ENCODE peak calls at places on chromosome 4, in ten cellular contexts. One of them, this sample, is unnamed.

GRCh38 chr4:83535520-83535944 is 376 bp upstream of the GPAT3 start:
- DNase-seq in NCI-H2029: peak
- DNase-seq in RKO: no peak
- DNase-seq in anterior cingulate cortex: peak
- DNase-seq in NCI-H1048: no peak
- DNase-seq in NCI-H524: no peak
- DNase-seq in progenitor cell of endocrine pancreas: no peak
- DNase-seq in stromal cell of bone marrow: no peak
- DNase-seq in CD4-positive, alpha-beta T cell: no peak
- DNase-seq in GM12891: no peak
- DNase-seq in this sample: peak

GRCh38 chr4:40349561-40350198 is 14.5 kb downstream of the CHRNA9 start:
- DNase-seq in NCI-H2029: peak
- DNase-seq in RKO: peak
- DNase-seq in anterior cingulate cortex: no peak
- DNase-seq in NCI-H1048: no peak
- DNase-seq in NCI-H524: no peak
- DNase-seq in progenitor cell of endocrine pancreas: no peak
- DNase-seq in stromal cell of bone marrow: peak
- DNase-seq in CD4-positive, alpha-beta T cell: no peak
- DNase-seq in GM12891: no peak
- DNase-seq in this sample: no peak

GRCh38 chr4:145216532-145216931 is 36.1 kb upstream of the OTUD4 start:
- DNase-seq in NCI-H2029: no peak
- DNase-seq in RKO: peak
- DNase-seq in anterior cingulate cortex: no peak
- DNase-seq in NCI-H1048: no peak
- DNase-seq in NCI-H524: no peak
- DNase-seq in progenitor cell of endocrine pancreas: no peak
- DNase-seq in stromal cell of bone marrow: peak
- DNase-seq in CD4-positive, alpha-beta T cell: no peak
- DNase-seq in GM12891: no peak
- DNase-seq in this sample: no peak

GRCh38 chr4:52957220-52957686 is 95.1 kb downstream of the RASL11B start:
- DNase-seq in NCI-H2029: peak
- DNase-seq in RKO: no peak
- DNase-seq in anterior cingulate cortex: no peak
- DNase-seq in NCI-H1048: no peak
- DNase-seq in NCI-H524: peak
- DNase-seq in progenitor cell of endocrine pancreas: no peak
- DNase-seq in stromal cell of bone marrow: peak
- DNase-seq in CD4-positive, alpha-beta T cell: no peak
- DNase-seq in GM12891: no peak
- DNase-seq in this sample: no peak

GRCh38 chr4:7254736-7255487 is 62.6 kb downstream of the SORCS2 start:
- DNase-seq in NCI-H2029: no peak
- DNase-seq in RKO: no peak
- DNase-seq in anterior cingulate cortex: no peak
- DNase-seq in NCI-H1048: no peak
- DNase-seq in NCI-H524: peak
- DNase-seq in progenitor cell of endocrine pancreas: no peak
- DNase-seq in stromal cell of bone marrow: peak
- DNase-seq in CD4-positive, alpha-beta T cell: no peak
- DNase-seq in GM12891: peak
- DNase-seq in this sample: no peak

GRCh38 chr4:42733380-42733779 is 76.5 kb upstream of the ATP8A1 start:
- DNase-seq in NCI-H2029: no peak
- DNase-seq in RKO: no peak
- DNase-seq in anterior cingulate cortex: no peak
- DNase-seq in NCI-H1048: no peak
- DNase-seq in NCI-H524: no peak
- DNase-seq in progenitor cell of endocrine pancreas: no peak
- DNase-seq in stromal cell of bone marrow: no peak
- DNase-seq in CD4-positive, alpha-beta T cell: no peak
- DNase-seq in GM12891: no peak
- DNase-seq in this sample: no peak

GRCh38 chr4:100489316-100489715 is 28.5 kb downstream of the EMCN start:
- DNase-seq in NCI-H2029: no peak
- DNase-seq in RKO: no peak
- DNase-seq in anterior cingulate cortex: no peak
- DNase-seq in NCI-H1048: no peak
- DNase-seq in NCI-H524: no peak
- DNase-seq in progenitor cell of endocrine pancreas: no peak
- DNase-seq in stromal cell of bone marrow: no peak
- DNase-seq in CD4-positive, alpha-beta T cell: no peak
- DNase-seq in GM12891: no peak
- DNase-seq in this sample: no peak

GRCh38 chr4:1380368-1381151 is 25.7 kb downstream of the NKX1-1 start:
- DNase-seq in NCI-H2029: no peak
- DNase-seq in RKO: no peak
- DNase-seq in anterior cingulate cortex: no peak
- DNase-seq in NCI-H1048: no peak
- DNase-seq in NCI-H524: no peak
- DNase-seq in progenitor cell of endocrine pancreas: no peak
- DNase-seq in stromal cell of bone marrow: no peak
- DNase-seq in CD4-positive, alpha-beta T cell: no peak
- DNase-seq in GM12891: no peak
- DNase-seq in this sample: no peak

GRCh38 chr4:105140684-105141490 is 5.8 kb upstream of the TET2 start:
- DNase-seq in NCI-H2029: no peak
- DNase-seq in RKO: no peak
- DNase-seq in anterior cingulate cortex: no peak
- DNase-seq in NCI-H1048: no peak
- DNase-seq in NCI-H524: peak
- DNase-seq in progenitor cell of endocrine pancreas: no peak
- DNase-seq in stromal cell of bone marrow: no peak
- DNase-seq in CD4-positive, alpha-beta T cell: no peak
- DNase-seq in GM12891: no peak
- DNase-seq in this sample: peak

GRCh38 chr4:15366660-15367059 is 61.2 kb upstream of the C1QTNF7 start:
- DNase-seq in NCI-H2029: no peak
- DNase-seq in RKO: no peak
- DNase-seq in anterior cingulate cortex: no peak
- DNase-seq in NCI-H1048: no peak
- DNase-seq in NCI-H524: no peak
- DNase-seq in progenitor cell of endocrine pancreas: no peak
- DNase-seq in stromal cell of bone marrow: no peak
- DNase-seq in CD4-positive, alpha-beta T cell: no peak
- DNase-seq in GM12891: no peak
- DNase-seq in this sample: no peak

GRCh38 chr4:181161669-181162068 is 1081.5 kb upstream of the TENM3 start:
- DNase-seq in NCI-H2029: no peak
- DNase-seq in RKO: peak
- DNase-seq in anterior cingulate cortex: no peak
- DNase-seq in NCI-H1048: no peak
- DNase-seq in NCI-H524: no peak
- DNase-seq in progenitor cell of endocrine pancreas: no peak
- DNase-seq in stromal cell of bone marrow: no peak
- DNase-seq in CD4-positive, alpha-beta T cell: no peak
- DNase-seq in GM12891: no peak
- DNase-seq in this sample: no peak

GRCh38 chr4:83109480-83110221 is 4.9 kb downstream of the PLAC8 start:
- DNase-seq in NCI-H2029: peak
- DNase-seq in RKO: peak
- DNase-seq in anterior cingulate cortex: no peak
- DNase-seq in NCI-H1048: no peak
- DNase-seq in NCI-H524: no peak
- DNase-seq in progenitor cell of endocrine pancreas: peak
- DNase-seq in stromal cell of bone marrow: no peak
- DNase-seq in CD4-positive, alpha-beta T cell: no peak
- DNase-seq in GM12891: peak
- DNase-seq in this sample: peak

GRCh38 chr4:70830054-70830453 is 9.6 kb downstream of the GRSF1 start:
- DNase-seq in NCI-H2029: no peak
- DNase-seq in RKO: no peak
- DNase-seq in anterior cingulate cortex: no peak
- DNase-seq in NCI-H1048: no peak
- DNase-seq in NCI-H524: no peak
- DNase-seq in progenitor cell of endocrine pancreas: no peak
- DNase-seq in stromal cell of bone marrow: no peak
- DNase-seq in CD4-positive, alpha-beta T cell: no peak
- DNase-seq in GM12891: no peak
- DNase-seq in this sample: no peak

GRCh38 chr4:33722800-33723511 is 2521.4 kb downstream of the ARAP2 start:
- DNase-seq in NCI-H2029: no peak
- DNase-seq in RKO: no peak
- DNase-seq in anterior cingulate cortex: no peak
- DNase-seq in NCI-H1048: no peak
- DNase-seq in NCI-H524: peak
- DNase-seq in progenitor cell of endocrine pancreas: no peak
- DNase-seq in stromal cell of bone marrow: no peak
- DNase-seq in CD4-positive, alpha-beta T cell: no peak
- DNase-seq in GM12891: no peak
- DNase-seq in this sample: no peak

GRCh38 chr4:90833698-90834097 is 706.5 kb downstream of the CCSER1 start:
- DNase-seq in NCI-H2029: no peak
- DNase-seq in RKO: no peak
- DNase-seq in anterior cingulate cortex: no peak
- DNase-seq in NCI-H1048: no peak
- DNase-seq in NCI-H524: peak
- DNase-seq in progenitor cell of endocrine pancreas: no peak
- DNase-seq in stromal cell of bone marrow: no peak
- DNase-seq in CD4-positive, alpha-beta T cell: no peak
- DNase-seq in GM12891: no peak
- DNase-seq in this sample: no peak

GRCh38 chr4:29224911-29225310 is 1495.3 kb upstream of the PCDH7 start:
- DNase-seq in NCI-H2029: no peak
- DNase-seq in RKO: no peak
- DNase-seq in anterior cingulate cortex: no peak
- DNase-seq in NCI-H1048: no peak
- DNase-seq in NCI-H524: no peak
- DNase-seq in progenitor cell of endocrine pancreas: no peak
- DNase-seq in stromal cell of bone marrow: no peak
- DNase-seq in CD4-positive, alpha-beta T cell: no peak
- DNase-seq in GM12891: no peak
- DNase-seq in this sample: no peak

GRCh38 chr4:155403886-155404285 is 27.1 kb upstream of the MAP9 start:
- DNase-seq in NCI-H2029: peak
- DNase-seq in RKO: peak
- DNase-seq in anterior cingulate cortex: no peak
- DNase-seq in NCI-H1048: no peak
- DNase-seq in NCI-H524: no peak
- DNase-seq in progenitor cell of endocrine pancreas: no peak
- DNase-seq in stromal cell of bone marrow: peak
- DNase-seq in CD4-positive, alpha-beta T cell: no peak
- DNase-seq in GM12891: no peak
- DNase-seq in this sample: no peak

GRCh38 chr4:150782921-150783320 is 201.0 kb downstream of the MAB21L2 start:
- DNase-seq in NCI-H2029: no peak
- DNase-seq in RKO: no peak
- DNase-seq in anterior cingulate cortex: no peak
- DNase-seq in NCI-H1048: no peak
- DNase-seq in NCI-H524: no peak
- DNase-seq in progenitor cell of endocrine pancreas: no peak
- DNase-seq in stromal cell of bone marrow: no peak
- DNase-seq in CD4-positive, alpha-beta T cell: no peak
- DNase-seq in GM12891: no peak
- DNase-seq in this sample: no peak

GRCh38 chr4:80101086-80101767 is 28.2 kb upstream of the ANTXR2 start:
- DNase-seq in NCI-H2029: no peak
- DNase-seq in RKO: no peak
- DNase-seq in anterior cingulate cortex: no peak
- DNase-seq in NCI-H1048: no peak
- DNase-seq in NCI-H524: no peak
- DNase-seq in progenitor cell of endocrine pancreas: no peak
- DNase-seq in stromal cell of bone marrow: no peak
- DNase-seq in CD4-positive, alpha-beta T cell: no peak
- DNase-seq in GM12891: no peak
- DNase-seq in this sample: no peak

GRCh38 chr4:16544251-16544721 is 318.0 kb upstream of the TAPT1 start:
- DNase-seq in NCI-H2029: no peak
- DNase-seq in RKO: no peak
- DNase-seq in anterior cingulate cortex: no peak
- DNase-seq in NCI-H1048: no peak
- DNase-seq in NCI-H524: no peak
- DNase-seq in progenitor cell of endocrine pancreas: no peak
- DNase-seq in stromal cell of bone marrow: no peak
- DNase-seq in CD4-positive, alpha-beta T cell: no peak
- DNase-seq in GM12891: no peak
- DNase-seq in this sample: no peak

GRCh38 chr4:20288047-20288650 is 36.4 kb downstream of the SLIT2 start:
- DNase-seq in NCI-H2029: no peak
- DNase-seq in RKO: no peak
- DNase-seq in anterior cingulate cortex: no peak
- DNase-seq in NCI-H1048: no peak
- DNase-seq in NCI-H524: no peak
- DNase-seq in progenitor cell of endocrine pancreas: no peak
- DNase-seq in stromal cell of bone marrow: no peak
- DNase-seq in CD4-positive, alpha-beta T cell: no peak
- DNase-seq in GM12891: no peak
- DNase-seq in this sample: no peak

GRCh38 chr4:108426493-108426892 is 193.9 kb upstream of the RPL34 start:
- DNase-seq in NCI-H2029: no peak
- DNase-seq in RKO: no peak
- DNase-seq in anterior cingulate cortex: no peak
- DNase-seq in NCI-H1048: no peak
- DNase-seq in NCI-H524: no peak
- DNase-seq in progenitor cell of endocrine pancreas: no peak
- DNase-seq in stromal cell of bone marrow: peak
- DNase-seq in CD4-positive, alpha-beta T cell: no peak
- DNase-seq in GM12891: no peak
- DNase-seq in this sample: no peak

GRCh38 chr4:180674629-180675367 is 1568.4 kb upstream of the TENM3 start:
- DNase-seq in NCI-H2029: no peak
- DNase-seq in RKO: no peak
- DNase-seq in anterior cingulate cortex: no peak
- DNase-seq in NCI-H1048: no peak
- DNase-seq in NCI-H524: no peak
- DNase-seq in progenitor cell of endocrine pancreas: no peak
- DNase-seq in stromal cell of bone marrow: no peak
- DNase-seq in CD4-positive, alpha-beta T cell: no peak
- DNase-seq in GM12891: no peak
- DNase-seq in this sample: no peak

GRCh38 chr4:110357521-110357920 is 118.4 kb upstream of the ENPEP start:
- DNase-seq in NCI-H2029: no peak
- DNase-seq in RKO: no peak
- DNase-seq in anterior cingulate cortex: no peak
- DNase-seq in NCI-H1048: no peak
- DNase-seq in NCI-H524: no peak
- DNase-seq in progenitor cell of endocrine pancreas: no peak
- DNase-seq in stromal cell of bone marrow: no peak
- DNase-seq in CD4-positive, alpha-beta T cell: no peak
- DNase-seq in GM12891: no peak
- DNase-seq in this sample: no peak

GRCh38 chr4:80077639-80078038 is 4.6 kb upstream of the ANTXR2 start:
- DNase-seq in NCI-H2029: no peak
- DNase-seq in RKO: peak
- DNase-seq in anterior cingulate cortex: no peak
- DNase-seq in NCI-H1048: no peak
- DNase-seq in NCI-H524: no peak
- DNase-seq in progenitor cell of endocrine pancreas: no peak
- DNase-seq in stromal cell of bone marrow: no peak
- DNase-seq in CD4-positive, alpha-beta T cell: no peak
- DNase-seq in GM12891: no peak
- DNase-seq in this sample: no peak

GRCh38 chr4:134544303-134544761 is 342.7 kb upstream of the PABPC4L start:
- DNase-seq in NCI-H2029: peak
- DNase-seq in RKO: peak
- DNase-seq in anterior cingulate cortex: no peak
- DNase-seq in NCI-H1048: no peak
- DNase-seq in NCI-H524: no peak
- DNase-seq in progenitor cell of endocrine pancreas: no peak
- DNase-seq in stromal cell of bone marrow: peak
- DNase-seq in CD4-positive, alpha-beta T cell: no peak
- DNase-seq in GM12891: no peak
- DNase-seq in this sample: no peak

GRCh38 chr4:80990851-80991250 is 39.7 kb upstream of the BMP3 start:
- DNase-seq in NCI-H2029: no peak
- DNase-seq in RKO: no peak
- DNase-seq in anterior cingulate cortex: no peak
- DNase-seq in NCI-H1048: no peak
- DNase-seq in NCI-H524: peak
- DNase-seq in progenitor cell of endocrine pancreas: no peak
- DNase-seq in stromal cell of bone marrow: no peak
- DNase-seq in CD4-positive, alpha-beta T cell: no peak
- DNase-seq in GM12891: no peak
- DNase-seq in this sample: peak

GRCh38 chr4:150126201-150126879 is 48.1 kb downstream of the DCLK2 start:
- DNase-seq in NCI-H2029: no peak
- DNase-seq in RKO: no peak
- DNase-seq in anterior cingulate cortex: no peak
- DNase-seq in NCI-H1048: no peak
- DNase-seq in NCI-H524: no peak
- DNase-seq in progenitor cell of endocrine pancreas: no peak
- DNase-seq in stromal cell of bone marrow: no peak
- DNase-seq in CD4-positive, alpha-beta T cell: no peak
- DNase-seq in GM12891: peak
- DNase-seq in this sample: peak

This sample was measured in B cell.